ENCODE peak calls at places on chromosomes 13 and 19, in eight cellular contexts. One of them, this sample, is unnamed.

GRCh38 chr13:69556540-69557196 is 551.0 kb upstream of the ATXN8OS start:
- DNase-seq in RWPE2: no peak
- DNase-seq in fibroblast of lung: no peak
- DNase-seq in CD4-positive, CD25-positive, alpha-beta regulatory T cell: no peak
- DNase-seq in kidney: no peak
- DNase-seq in osteoblast: no peak
- DNase-seq in tibial nerve: no peak
- DNase-seq in SJSA1: no peak
- DNase-seq in this sample: no peak

GRCh38 chr19:7899751-7900352 is 3.8 kb upstream of the MAP2K7 start:
- DNase-seq in kidney: peak; percentile 77
- DNase-seq in fibroblast of lung: no peak
- DNase-seq in SJSA1: no peak
- DNase-seq in tibial nerve: no peak
- DNase-seq in RWPE2: peak; percentile 59
- DNase-seq in osteoblast: peak; percentile 60
- DNase-seq in CD4-positive, CD25-positive, alpha-beta regulatory T cell: no peak
- DNase-seq in this sample: peak; percentile 49

GRCh38 chr13:20714161-20714560 is 10.7 kb downstream of the IL17D start:
- DNase-seq in fibroblast of lung: peak; percentile 63
- DNase-seq in SJSA1: no peak
- DNase-seq in CD4-positive, CD25-positive, alpha-beta regulatory T cell: no peak
- DNase-seq in kidney: no peak
- DNase-seq in osteoblast: no peak
- DNase-seq in tibial nerve: no peak
- DNase-seq in RWPE2: no peak
- DNase-seq in this sample: no peak

GRCh38 chr19:57850553-57851017 is 926 bp downstream of the ZNF587 start:
- DNase-seq in tibial nerve: no peak
- DNase-seq in kidney: no peak
- DNase-seq in CD4-positive, CD25-positive, alpha-beta regulatory T cell: no peak
- DNase-seq in osteoblast: peak; percentile 78
- DNase-seq in SJSA1: no peak
- DNase-seq in RWPE2: no peak
- DNase-seq in fibroblast of lung: peak; percentile 82
- DNase-seq in this sample: peak; percentile 52

GRCh38 chr19:40740747-40741146 is 9.5 kb downstream of the ACTMAP start:
- DNase-seq in kidney: no peak
- DNase-seq in CD4-positive, CD25-positive, alpha-beta regulatory T cell: no peak
- DNase-seq in SJSA1: no peak
- DNase-seq in fibroblast of lung: no peak
- DNase-seq in tibial nerve: peak; percentile 57
- DNase-seq in osteoblast: peak; percentile 84
- DNase-seq in RWPE2: no peak
- DNase-seq in this sample: no peak

GRCh38 chr13:99406799-99407201 is 94.5 kb upstream of the TM9SF2 start:
- DNase-seq in fibroblast of lung: no peak
- DNase-seq in osteoblast: no peak
- DNase-seq in CD4-positive, CD25-positive, alpha-beta regulatory T cell: no peak
- DNase-seq in tibial nerve: no peak
- DNase-seq in kidney: no peak
- DNase-seq in SJSA1: no peak
- DNase-seq in RWPE2: no peak
- DNase-seq in this sample: no peak

GRCh38 chr13:110240352-110240751 is 66.6 kb downstream of the COL4A1 start:
- DNase-seq in kidney: no peak
- DNase-seq in RWPE2: no peak
- DNase-seq in fibroblast of lung: no peak
- DNase-seq in osteoblast: no peak
- DNase-seq in CD4-positive, CD25-positive, alpha-beta regulatory T cell: no peak
- DNase-seq in tibial nerve: no peak
- DNase-seq in SJSA1: peak; percentile 51
- DNase-seq in this sample: no peak

GRCh38 chr13:77033717-77034302 is 6.9 kb upstream of the FBXL3 start:
- DNase-seq in fibroblast of lung: no peak
- DNase-seq in tibial nerve: no peak
- DNase-seq in SJSA1: no peak
- DNase-seq in CD4-positive, CD25-positive, alpha-beta regulatory T cell: no peak
- DNase-seq in osteoblast: peak; percentile 81
- DNase-seq in kidney: no peak
- DNase-seq in RWPE2: no peak
- DNase-seq in this sample: no peak

GRCh38 chr19:38009650-38010229 is 102.7 kb downstream of the SIPA1L3 start:
- DNase-seq in RWPE2: no peak
- DNase-seq in osteoblast: no peak
- DNase-seq in tibial nerve: no peak
- DNase-seq in fibroblast of lung: no peak
- DNase-seq in kidney: no peak
- DNase-seq in CD4-positive, CD25-positive, alpha-beta regulatory T cell: no peak
- DNase-seq in SJSA1: no peak
- DNase-seq in this sample: no peak

GRCh38 chr19:18649371-18650047 is 12.7 kb downstream of the KLHL26 start:
- DNase-seq in RWPE2: no peak
- DNase-seq in kidney: peak; percentile 91
- DNase-seq in SJSA1: no peak
- DNase-seq in osteoblast: peak; percentile 90
- DNase-seq in fibroblast of lung: peak; percentile 74
- DNase-seq in tibial nerve: peak; percentile 64
- DNase-seq in CD4-positive, CD25-positive, alpha-beta regulatory T cell: no peak
- DNase-seq in this sample: peak; percentile 66

GRCh38 chr13:99657848-99658265 is 156.6 kb downstream of the TM9SF2 start:
- DNase-seq in SJSA1: peak; percentile 62
- DNase-seq in fibroblast of lung: peak; percentile 46
- DNase-seq in RWPE2: no peak
- DNase-seq in osteoblast: no peak
- DNase-seq in kidney: no peak
- DNase-seq in CD4-positive, CD25-positive, alpha-beta regulatory T cell: peak; percentile 11
- DNase-seq in tibial nerve: no peak
- DNase-seq in this sample: peak; percentile 67

GRCh38 chr19:16801599-16801998 is 27.6 kb upstream of the SIN3B start:
- DNase-seq in osteoblast: peak; percentile 88
- DNase-seq in CD4-positive, CD25-positive, alpha-beta regulatory T cell: no peak
- DNase-seq in fibroblast of lung: peak; percentile 61
- DNase-seq in kidney: no peak
- DNase-seq in RWPE2: no peak
- DNase-seq in SJSA1: peak; percentile 52
- DNase-seq in tibial nerve: no peak
- DNase-seq in this sample: no peak

GRCh38 chr13:49052801-49053200 is 77.1 kb downstream of the FNDC3A start:
- DNase-seq in CD4-positive, CD25-positive, alpha-beta regulatory T cell: no peak
- DNase-seq in kidney: no peak
- DNase-seq in RWPE2: no peak
- DNase-seq in osteoblast: no peak
- DNase-seq in tibial nerve: no peak
- DNase-seq in SJSA1: no peak
- DNase-seq in fibroblast of lung: peak; percentile 43
- DNase-seq in this sample: no peak

GRCh38 chr13:79621449-79621848 is 140.5 kb downstream of the NDFIP2 start:
- DNase-seq in kidney: no peak
- DNase-seq in fibroblast of lung: no peak
- DNase-seq in SJSA1: no peak
- DNase-seq in osteoblast: no peak
- DNase-seq in CD4-positive, CD25-positive, alpha-beta regulatory T cell: no peak
- DNase-seq in RWPE2: no peak
- DNase-seq in tibial nerve: no peak
- DNase-seq in this sample: no peak

GRCh38 chr13:113407531-113408393 is 43.8 kb upstream of the GRTP1 start:
- DNase-seq in SJSA1: peak; percentile 19
- DNase-seq in fibroblast of lung: no peak
- DNase-seq in kidney: no peak
- DNase-seq in RWPE2: peak; percentile 60
- DNase-seq in osteoblast: peak; percentile 83
- DNase-seq in CD4-positive, CD25-positive, alpha-beta regulatory T cell: no peak
- DNase-seq in tibial nerve: peak; percentile 11
- DNase-seq in this sample: peak; percentile 53

GRCh38 chr13:91078093-91078679 is 269.3 kb upstream of the MIR17HG start:
- DNase-seq in tibial nerve: no peak
- DNase-seq in CD4-positive, CD25-positive, alpha-beta regulatory T cell: no peak
- DNase-seq in SJSA1: no peak
- DNase-seq in fibroblast of lung: peak; percentile 4
- DNase-seq in kidney: no peak
- DNase-seq in RWPE2: no peak
- DNase-seq in osteoblast: no peak
- DNase-seq in this sample: peak; percentile 8

GRCh38 chr19:8526345-8527062 is 12.5 kb upstream of the ZNF414 start:
- DNase-seq in SJSA1: peak; percentile 96
- DNase-seq in tibial nerve: peak; percentile 82
- DNase-seq in kidney: peak; percentile 96
- DNase-seq in RWPE2: peak; percentile 91
- DNase-seq in CD4-positive, CD25-positive, alpha-beta regulatory T cell: no peak
- DNase-seq in osteoblast: peak; percentile 96
- DNase-seq in fibroblast of lung: peak; percentile 90
- DNase-seq in this sample: peak; percentile 97

GRCh38 chr13:111047326-111047725 is 67.8 kb upstream of the ARHGEF7 start:
- DNase-seq in osteoblast: no peak
- DNase-seq in kidney: no peak
- DNase-seq in CD4-positive, CD25-positive, alpha-beta regulatory T cell: no peak
- DNase-seq in tibial nerve: no peak
- DNase-seq in RWPE2: no peak
- DNase-seq in fibroblast of lung: no peak
- DNase-seq in SJSA1: peak; percentile 58
- DNase-seq in this sample: no peak

GRCh38 chr19:58569191-58569942 is 3.8 kb downstream of the MZF1 start:
- DNase-seq in kidney: peak; percentile 56
- DNase-seq in tibial nerve: peak; percentile 6
- DNase-seq in RWPE2: no peak
- DNase-seq in osteoblast: peak; percentile 52
- DNase-seq in SJSA1: no peak
- DNase-seq in fibroblast of lung: no peak
- DNase-seq in CD4-positive, CD25-positive, alpha-beta regulatory T cell: peak; percentile 0
- DNase-seq in this sample: no peak

GRCh38 chr19:12681074-12681987 is at the start of gene DHPS:
- DNase-seq in kidney: peak; percentile 96
- DNase-seq in osteoblast: peak; percentile 99
- DNase-seq in tibial nerve: peak; percentile 85
- DNase-seq in SJSA1: peak; percentile 95
- DNase-seq in RWPE2: peak; percentile 93
- DNase-seq in fibroblast of lung: peak; percentile 98
- DNase-seq in CD4-positive, CD25-positive, alpha-beta regulatory T cell: peak; percentile 89
- DNase-seq in this sample: peak; percentile 96

GRCh38 chr19:633068-633785 is at the start of gene POLRMT:
- DNase-seq in fibroblast of lung: peak; percentile 96
- DNase-seq in osteoblast: peak; percentile 100
- DNase-seq in kidney: peak; percentile 99
- DNase-seq in CD4-positive, CD25-positive, alpha-beta regulatory T cell: peak; percentile 96
- DNase-seq in SJSA1: peak; percentile 98
- DNase-seq in RWPE2: peak; percentile 96
- DNase-seq in tibial nerve: peak; percentile 98
- DNase-seq in this sample: peak; percentile 100

GRCh38 chr13:34369925-34370324 is 552.0 kb downstream of the RFC3 start:
- DNase-seq in osteoblast: no peak
- DNase-seq in fibroblast of lung: no peak
- DNase-seq in tibial nerve: no peak
- DNase-seq in CD4-positive, CD25-positive, alpha-beta regulatory T cell: no peak
- DNase-seq in SJSA1: no peak
- DNase-seq in kidney: no peak
- DNase-seq in RWPE2: no peak
- DNase-seq in this sample: no peak

GRCh38 chr13:34571716-34572115 is 370.4 kb upstream of the NBEA start:
- DNase-seq in tibial nerve: no peak
- DNase-seq in fibroblast of lung: no peak
- DNase-seq in CD4-positive, CD25-positive, alpha-beta regulatory T cell: no peak
- DNase-seq in osteoblast: no peak
- DNase-seq in RWPE2: no peak
- DNase-seq in SJSA1: no peak
- DNase-seq in kidney: no peak
- DNase-seq in this sample: no peak

GRCh38 chr13:57629391-57629804 is 2.1 kb upstream of the PCDH17 start:
- DNase-seq in osteoblast: peak; percentile 10
- DNase-seq in CD4-positive, CD25-positive, alpha-beta regulatory T cell: no peak
- DNase-seq in RWPE2: no peak
- DNase-seq in fibroblast of lung: no peak
- DNase-seq in tibial nerve: no peak
- DNase-seq in SJSA1: no peak
- DNase-seq in kidney: no peak
- DNase-seq in this sample: peak; percentile 25

GRCh38 chr19:5096536-5096935 is 127.6 kb downstream of the KDM4B start:
- DNase-seq in RWPE2: no peak
- DNase-seq in tibial nerve: no peak
- DNase-seq in fibroblast of lung: no peak
- DNase-seq in kidney: no peak
- DNase-seq in osteoblast: no peak
- DNase-seq in SJSA1: no peak
- DNase-seq in CD4-positive, CD25-positive, alpha-beta regulatory T cell: no peak
- DNase-seq in this sample: no peak

GRCh38 chr13:61463027-61463426 is 47.4 kb upstream of the PCDH20 start:
- DNase-seq in osteoblast: no peak
- DNase-seq in fibroblast of lung: no peak
- DNase-seq in kidney: no peak
- DNase-seq in tibial nerve: no peak
- DNase-seq in SJSA1: no peak
- DNase-seq in RWPE2: no peak
- DNase-seq in CD4-positive, CD25-positive, alpha-beta regulatory T cell: no peak
- DNase-seq in this sample: no peak
- H3K36me3 ChIP-seq in osteoblast: no peaks in the 10 kb centered on the region
- H3K36me3 ChIP-seq in fibroblast of lung: no peaks in the 10 kb centered on the region
- H3K36me3 ChIP-seq in kidney: no peaks in the 10 kb centered on the region
- H3K36me3 ChIP-seq in tibial nerve: no peaks in the 10 kb centered on the region
- H3K36me3 ChIP-seq in SJSA1: no peaks in the 10 kb centered on the region
- H3K36me3 ChIP-seq in RWPE2: no peaks in the 10 kb centered on the region
- H3K36me3 ChIP-seq in CD4-positive, CD25-positive, alpha-beta regulatory T cell: no peaks in the 10 kb centered on the region
- H3K36me3 ChIP-seq in this sample: no peaks in the 10 kb centered on the region

GRCh38 chr19:2274185-2274711 is 7.7 kb downstream of the PEAK3 start:
- DNase-seq in kidney: no peak
- DNase-seq in tibial nerve: no peak
- DNase-seq in SJSA1: no peak
- DNase-seq in fibroblast of lung: no peak
- DNase-seq in CD4-positive, CD25-positive, alpha-beta regulatory T cell: no peak
- DNase-seq in RWPE2: no peak
- DNase-seq in osteoblast: peak; percentile 80
- DNase-seq in this sample: no peak
- H3K4me3 ChIP-seq in kidney: no peak overlapping the region
- H3K4me3 ChIP-seq in tibial nerve: no peak overlapping the region
- H3K4me3 ChIP-seq in SJSA1: no peak overlapping the region
- H3K4me3 ChIP-seq in fibroblast of lung: peak overlapping the region; percentile 7
- H3K4me3 ChIP-seq in CD4-positive, CD25-positive, alpha-beta regulatory T cell: no peak overlapping the region
- H3K4me3 ChIP-seq in RWPE2: no peak overlapping the region
- H3K4me3 ChIP-seq in osteoblast: peak overlapping the region; percentile 46
- H3K4me3 ChIP-seq in this sample: no peak overlapping the region

GRCh38 chr19:33587150-33587549 is 34.6 kb upstream of the CHST8 start:
- DNase-seq in CD4-positive, CD25-positive, alpha-beta regulatory T cell: no peak
- DNase-seq in tibial nerve: no peak
- DNase-seq in SJSA1: no peak
- DNase-seq in kidney: no peak
- DNase-seq in RWPE2: no peak
- DNase-seq in osteoblast: no peak
- DNase-seq in fibroblast of lung: no peak
- DNase-seq in this sample: no peak
- H3K36me3 ChIP-seq in CD4-positive, CD25-positive, alpha-beta regulatory T cell: no peaks in the 10 kb centered on the region
- H3K36me3 ChIP-seq in tibial nerve: no peaks in the 10 kb centered on the region
- H3K36me3 ChIP-seq in SJSA1: no peaks in the 10 kb centered on the region
- H3K36me3 ChIP-seq in kidney: no peaks in the 10 kb centered on the region
- H3K36me3 ChIP-seq in RWPE2: no peaks in the 10 kb centered on the region
- H3K36me3 ChIP-seq in osteoblast: no peaks in the 10 kb centered on the region
- H3K36me3 ChIP-seq in fibroblast of lung: no peaks in the 10 kb centered on the region
- H3K36me3 ChIP-seq in this sample: no peaks in the 10 kb centered on the region

DNA sequence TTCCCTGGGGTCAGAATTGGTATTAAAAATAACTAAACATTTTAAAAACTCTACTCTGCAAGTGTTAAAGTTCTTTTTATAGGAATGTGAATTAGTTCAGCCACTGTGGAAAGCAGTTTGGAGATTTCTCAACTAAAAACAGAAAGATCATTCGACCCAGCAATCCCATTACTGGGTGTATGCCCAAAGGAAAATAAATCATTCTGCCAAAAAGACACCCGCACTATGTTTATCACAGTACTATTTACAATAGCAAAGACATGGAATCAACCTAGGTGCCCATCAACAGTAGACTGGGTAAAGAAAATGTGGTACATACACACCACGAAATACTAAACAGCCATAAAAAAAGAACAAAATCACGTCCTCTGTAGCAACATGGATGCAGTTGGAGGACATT is 657 bp upstream of the THSD1 start:
- DNase-seq in tibial nerve: no peak
- DNase-seq in fibroblast of lung: no peak
- DNase-seq in osteoblast: no peak
- DNase-seq in SJSA1: no peak
- DNase-seq in CD4-positive, CD25-positive, alpha-beta regulatory T cell: no peak
- DNase-seq in RWPE2: no peak
- DNase-seq in kidney: no peak
- DNase-seq in this sample: no peak
- H3K4me3 ChIP-seq in tibial nerve: no peak overlapping the region
- H3K4me3 ChIP-seq in fibroblast of lung: no peak overlapping the region
- H3K4me3 ChIP-seq in osteoblast: peak overlapping the region; percentile 95
- H3K4me3 ChIP-seq in SJSA1: no peak overlapping the region
- H3K4me3 ChIP-seq in CD4-positive, CD25-positive, alpha-beta regulatory T cell: no peak overlapping the region
- H3K4me3 ChIP-seq in RWPE2: peak overlapping the region; percentile 69
- H3K4me3 ChIP-seq in kidney: no peak overlapping the region
- H3K4me3 ChIP-seq in this sample: no peak overlapping the region